ENCODE peak calls at places on chromosome 18, in ten cellular contexts. R is aorta; W is effector memory CD8-positive, alpha-beta T cell; Q is iris pigment epithelial cell; C is NCI-H1092; X is stimulated activated CD4-positive, alpha-beta T cell treated with anti-CD3 and anti-CD28 coated beads, TNF-alpha, amount 100 ng/mL, for 24 hours; B is Daoy; H is T-helper 2 cell; V is posterior cingulate gyrus; G is IMR-90. Y is an unnamed sample.

GRCh38 chr18:80023173-80023572 is 11.1 kb upstream of the RBFA start:
- DNase-seq in R (no peak), W (no peak), Q (no peak), C (no peak), X (no peak), B (no peak), H (no peak), V (no peak), G (no peak), Y (no peak)

GRCh38 chr18:13945811-13946210 is 30.5 kb upstream of the MC2R start:
- DNase-seq in R (no peak), W (no peak), Q (no peak), C (no peak), X (no peak), B (no peak), H (no peak), V (no peak), G (no peak), Y (no peak)

GRCh38 chr18:11004951-11005350 is 144.4 kb downstream of the PIEZO2 start:
- DNase-seq in R (no peak), W (no peak), Q (no peak), C (no peak), X (no peak), B (peak), H (no peak), V (no peak), G (no peak), Y (no peak)

GRCh38 chr18:75844102-75844604 is 416.6 kb upstream of the SMIM21 start:
- DNase-seq in R (no peak), W (no peak), Q (no peak), C (no peak), X (no peak), B (peak), H (no peak), V (no peak), G (no peak), Y (no peak)

GRCh38 chr18:73164430-73164829 is 296.6 kb upstream of the NETO1 start:
- DNase-seq in R (no peak), W (no peak), Q (no peak), C (no peak), X (no peak), B (no peak), H (no peak), V (no peak), G (no peak), Y (no peak)

GRCh38 chr18:51447351-51447896 is 249.9 kb upstream of the MEX3C start:
- DNase-seq in R (no peak), W (no peak), Q (no peak), C (no peak), X (no peak), B (no peak), H (no peak), V (no peak), G (no peak), Y (no peak)

GRCh38 chr18:415627-416612 is 84.6 kb downstream of the COLEC12 start:
- DNase-seq in R (no peak), W (no peak), Q (peak), C (no peak), X (no peak), B (peak), H (no peak), V (no peak), G (peak), Y (no peak)

GRCh38 chr18:70154591-70155194 is 50.8 kb downstream of the RTTN start:
- DNase-seq in R (no peak), W (no peak), Q (peak), C (no peak), X (no peak), B (peak), H (no peak), V (no peak), G (peak), Y (no peak)

GRCh38 chr18:24704921-24705620 is 244.6 kb downstream of the HRH4 start:
- DNase-seq in R (no peak), W (no peak), Q (no peak), C (peak), X (no peak), B (no peak), H (no peak), V (no peak), G (peak), Y (no peak)

GRCh38 chr18:79526468-79527460 is 131.0 kb downstream of the NFATC1 start:
- DNase-seq in R (peak), W (no peak), Q (no peak), C (no peak), X (peak), B (no peak), H (no peak), V (peak), G (no peak), Y (no peak)

GRCh38 chr18:29164993-29165599 is 988.2 kb upstream of the CDH2 start:
- DNase-seq in R (no peak), W (no peak), Q (peak), C (no peak), X (no peak), B (peak), H (no peak), V (no peak), G (peak), Y (no peak)

GRCh38 chr18:72995558-72995957 is 127.8 kb upstream of the NETO1 start:
- DNase-seq in R (no peak), W (no peak), Q (no peak), C (no peak), X (no peak), B (no peak), H (no peak), V (no peak), G (no peak), Y (no peak)

GRCh38 chr18:34707670-34708069 is 2.4 kb upstream of the DTNA start:
- DNase-seq in R (no peak), W (no peak), Q (peak), C (peak), X (no peak), B (peak), H (no peak), V (no peak), G (peak), Y (no peak)

GRCh38 chr18:48799724-48800315 is 150.9 kb downstream of the SMAD7 start:
- DNase-seq in R (peak), W (no peak), Q (no peak), C (no peak), X (no peak), B (no peak), H (no peak), V (peak), G (no peak), Y (no peak)

GRCh38 chr18:61833387-61833786 is 59.4 kb downstream of the RNF152 start:
- DNase-seq in R (no peak), W (no peak), Q (peak), C (no peak), X (no peak), B (peak), H (no peak), V (no peak), G (peak), Y (no peak)

GRCh38 chr18:11398625-11399024 is 210.8 kb upstream of the SLC35G4 start:
- DNase-seq in R (no peak), W (no peak), Q (peak), C (no peak), X (no peak), B (no peak), H (no peak), V (no peak), G (peak), Y (no peak)

GRCh38 chr18:55272510-55273243 is 313.4 kb upstream of the CCDC68 start:
- DNase-seq in R (no peak), W (no peak), Q (peak), C (no peak), X (no peak), B (no peak), H (no peak), V (no peak), G (peak), Y (no peak)

GRCh38 chr18:48622911-48623431 is 84.1 kb downstream of the CTIF start:
- DNase-seq in R (peak), W (no peak), Q (peak), C (no peak), X (no peak), B (peak), H (no peak), V (no peak), G (peak), Y (no peak)

GRCh38 chr18:22542400-22542835 is 124.7 kb upstream of the CTAGE1 start:
- DNase-seq in R (peak), W (no peak), Q (peak), C (no peak), X (no peak), B (no peak), H (no peak), V (no peak), G (peak), Y (no peak)

GRCh38 chr18:10122116-10122515 is 208.3 kb downstream of the VAPA start:
- DNase-seq in R (no peak), W (no peak), Q (peak), C (peak), X (no peak), B (peak), H (no peak), V (no peak), G (peak), Y (no peak)

GRCh38 chr18:6920099-6920955 is 190.8 kb downstream of the ARHGAP28 start:
- DNase-seq in R (no peak), W (no peak), Q (peak), C (peak), X (peak), B (peak), H (no peak), V (peak), G (peak), Y (no peak)

GRCh38 chr18:79657342-79657996 is 22.1 kb upstream of the CTDP1 start:
- DNase-seq in R (no peak), W (no peak), Q (no peak), C (peak), X (no peak), B (no peak), H (no peak), V (no peak), G (no peak), Y (no peak)

GRCh38 chr18:3885209-3885792 is 435.3 kb downstream of the TGIF1 start:
- DNase-seq in R (no peak), W (no peak), Q (no peak), C (no peak), X (no peak), B (no peak), H (no peak), V (no peak), G (no peak), Y (no peak)

GRCh38 chr18:13316066-13316465 is 97.5 kb downstream of the LDLRAD4 start:
- DNase-seq in R (no peak), W (no peak), Q (no peak), C (no peak), X (no peak), B (no peak), H (no peak), V (no peak), G (no peak), Y (no peak)

GRCh38 chr18:8949206-8949605 is 153.3 kb upstream of the NDUFV2 start:
- DNase-seq in R (no peak), W (no peak), Q (no peak), C (no peak), X (no peak), B (no peak), H (no peak), V (no peak), G (peak), Y (no peak)

GRCh38 chr18:62925031-62925688 is 209.8 kb downstream of the PHLPP1 start:
- DNase-seq in R (no peak), W (no peak), Q (peak), C (no peak), X (no peak), B (no peak), H (no peak), V (no peak), G (peak), Y (no peak)

GRCh38 chr18:7452331-7452730 is 114.8 kb upstream of the PTPRM start:
- DNase-seq in R (no peak), W (no peak), Q (peak), C (no peak), X (no peak), B (peak), H (no peak), V (peak), G (peak), Y (no peak)

GRCh38 chr18:57890266-57890665 is 87.2 kb upstream of the ATP8B1 start:
- DNase-seq in R (no peak), W (no peak), Q (no peak), C (no peak), X (no peak), B (no peak), H (no peak), V (no peak), G (no peak), Y (no peak)

GRCh38 chr18:70261141-70261788 is 27.6 kb upstream of the SOCS6 start:
- DNase-seq in R (no peak), W (no peak), Q (no peak), C (peak), X (no peak), B (no peak), H (no peak), V (no peak), G (no peak), Y (no peak)

GRCh38 chr18:76130845-76131244 is 364.2 kb downstream of the ZNF516 start:
- DNase-seq in R (peak), W (no peak), Q (no peak), C (no peak), X (no peak), B (peak), H (no peak), V (no peak), G (no peak), Y (no peak)

GRCh38 chr18:7902399-7902839 is 335.3 kb downstream of the PTPRM start:
- DNase-seq in R (no peak), W (no peak), Q (peak), C (no peak), X (no peak), B (no peak), H (no peak), V (no peak), G (peak), Y (no peak)

GRCh38 chr18:6873352-6873751 is 143.8 kb downstream of the ARHGAP28 start:
- DNase-seq in R (no peak), W (no peak), Q (no peak), C (no peak), X (no peak), B (no peak), H (no peak), V (no peak), G (no peak), Y (no peak)

GRCh38 chr18:33835419-33835818 is 257.4 kb downstream of the ASXL3 start:
- DNase-seq in R (no peak), W (no peak), Q (no peak), C (no peak), X (no peak), B (no peak), H (no peak), V (no peak), G (no peak), Y (no peak)

GRCh38 chr18:59729781-59730180 is 32.6 kb upstream of the CCBE1 start:
- DNase-seq in R (peak), W (no peak), Q (no peak), C (no peak), X (no peak), B (no peak), H (no peak), V (no peak), G (no peak), Y (no peak)

GRCh38 chr18:37254256-37254880 is 311.2 kb downstream of the CELF4 start:
- DNase-seq in R (no peak), W (no peak), Q (no peak), C (no peak), X (no peak), B (no peak), H (no peak), V (no peak), G (no peak), Y (no peak)

Y was measured in NK-92 treated with Interleukin-12 subunit alpha and Interleukin-12 subunit beta, amount 100 ng/mL, for 24 hours.